ENCODE peak calls at places on chromosomes 13 and 19, in four cellular contexts. E is brain microvascular endothelial cell, M is AG04450, I is right atrium auricular region. Q is an unnamed sample.

GRCh38 chr19:32373614-32374295 is 28.3 kb downstream of the ZNF507 start:
- DNase-seq in I (peak), E (peak), M (peak), Q (peak)

GRCh38 chr13:64640002-64640401 is 2590.1 kb downstream of the PCDH9 start:
- DNase-seq in E (no peak), I (no peak), M (no peak), Q (no peak)

GRCh38 chr19:3374369-3375112 is 8.2 kb downstream of the NFIC start:
- DNase-seq in E (no peak), M (no peak), I (peak), Q (peak)

GRCh38 chr19:35249146-35249847 is 495 bp downstream of the LSR start:
- DNase-seq in E (no peak), I (peak), M (no peak), Q (no peak)

GRCh38 chr13:25906211-25906661 is 145.6 kb downstream of the SHISA2 start:
- DNase-seq in E (no peak), M (no peak), I (no peak), Q (no peak)

GRCh38 chr19:30228113-30228725 is 144.0 kb upstream of the ZNF536 start:
- DNase-seq in M (no peak), I (no peak), E (no peak), Q (no peak)

GRCh38 chr19:17205237-17206140 is 9.7 kb upstream of the USE1 start:
- DNase-seq in E (peak), M (no peak), I (no peak), Q (no peak)

GRCh38 chr13:50907781-50908180 is 1.8 kb upstream of the RNASEH2B start:
- DNase-seq in E (no peak), I (no peak), M (no peak), Q (no peak)

GRCh38 chr13:93227280-93227905 is 786 bp downstream of the GPC6 start:
- DNase-seq in M (no peak), I (no peak), E (peak), Q (no peak)

GRCh38 chr19:13060233-13060963 is 42.3 kb downstream of the LYL1 start:
- DNase-seq in M (no peak), E (no peak), I (no peak), Q (no peak)
- H3K27ac ChIP-seq in M (peak), E (no peak), I (peak), Q (peak)

DNA sequence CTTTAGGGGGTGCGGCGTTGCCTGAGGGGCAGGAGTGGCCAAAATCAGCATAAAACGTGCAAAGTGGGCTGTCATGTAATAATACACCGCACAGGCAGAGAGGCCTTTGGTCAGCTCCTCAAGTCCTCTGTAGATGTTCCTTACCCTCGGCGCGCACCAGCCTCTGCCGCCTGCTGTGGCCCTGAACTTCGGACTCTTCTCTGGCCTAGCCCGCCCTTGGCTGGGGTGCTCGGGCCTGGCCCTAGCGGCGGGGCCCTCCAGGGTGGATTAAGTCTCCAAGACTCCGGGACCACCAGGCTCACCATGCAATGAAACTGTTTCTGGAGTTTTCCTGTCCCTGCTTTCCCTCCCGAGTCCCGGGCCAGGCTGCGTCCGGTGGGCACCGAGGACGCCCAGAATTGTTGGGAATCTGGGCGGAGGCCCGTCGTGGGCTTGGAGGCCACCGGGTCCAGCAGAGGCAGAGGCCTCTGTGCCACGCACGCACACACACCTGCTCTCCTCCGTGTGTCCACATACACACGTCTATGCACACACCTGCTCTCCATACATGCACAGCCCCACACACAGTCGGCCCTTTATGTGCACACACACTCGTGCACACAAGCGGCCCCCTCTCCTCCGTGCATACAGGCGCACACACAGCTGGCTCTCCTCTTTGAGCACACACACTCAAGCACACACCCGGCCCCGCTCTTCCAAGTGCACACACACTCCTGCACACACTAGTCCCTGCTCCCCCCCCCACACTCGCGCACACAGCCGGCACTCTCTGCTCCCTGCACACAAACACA is 1.5 kb upstream of the TFDP1 start:
- DNase-seq in E (no peak), M (no peak), I (peak), Q (peak)
- H3K4me3 ChIP-seq in E (no peak), M (no peak), I (no peak), Q (no peak)

GRCh38 chr19:13090511-13091231 is 12.0 kb downstream of the LYL1 start:
- DNase-seq in E (no peak), I (no peak), M (no peak), Q (no peak)

GRCh38 chr19:13087795-13088537 is 14.7 kb downstream of the LYL1 start:
- DNase-seq in M (no peak), I (no peak), E (no peak), Q (no peak)

GRCh38 chr19:13089139-13089856 is 13.4 kb downstream of the LYL1 start:
- DNase-seq in M (no peak), E (no peak), I (no peak), Q (no peak)

GRCh38 chr19:13091400-13092161 is 11.1 kb downstream of the LYL1 start:
- DNase-seq in M (no peak), I (peak), E (peak), Q (peak)

DNA sequence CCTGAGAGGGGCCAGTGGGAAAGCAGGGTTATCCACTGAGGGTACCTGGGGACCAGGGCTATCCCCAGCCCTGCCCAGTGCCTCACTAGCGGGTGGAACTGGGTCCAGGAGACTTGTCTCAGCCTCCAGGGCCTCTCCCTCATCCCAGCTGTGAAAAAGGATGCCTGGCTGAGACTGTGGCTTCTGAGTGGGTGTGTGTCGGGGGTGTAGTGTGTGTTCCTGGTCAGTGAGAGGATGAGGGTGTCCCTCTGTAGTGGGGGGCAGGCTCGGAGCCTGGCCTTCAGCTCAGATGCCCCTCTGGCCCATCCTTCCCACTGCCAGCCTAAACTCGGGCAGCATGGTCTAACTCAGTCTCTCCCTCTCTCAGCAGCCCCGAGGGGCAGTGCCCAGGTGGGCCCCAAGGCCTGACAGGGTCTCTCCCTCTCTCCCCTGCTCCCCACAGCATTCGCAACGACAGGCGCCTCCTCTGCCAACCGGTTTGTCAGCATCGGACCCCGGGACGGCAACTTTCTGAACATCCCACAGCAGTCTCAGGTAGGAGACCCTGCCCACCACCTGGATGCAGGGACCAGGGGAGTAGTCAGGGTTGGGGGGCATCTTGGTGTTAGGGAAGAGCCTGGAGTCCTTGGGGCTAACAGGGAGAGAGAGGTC is 12.7 kb downstream of the LYL1 start:
- DNase-seq in E (no peak), I (no peak), M (no peak), Q (no peak)
- H3K27ac ChIP-seq in E (no peak), I (peak), M (no peak), Q (peak)

GRCh38 chr19:5961969-5962945 is 15.7 kb downstream of the RANBP3 start:
- DNase-seq in E (peak), I (no peak), M (no peak), Q (no peak)
- H3K4me3 ChIP-seq in E (no peak), I (no peak), M (no peak), Q (peak)

GRCh38 chr13:110225609-110226008 is 81.3 kb downstream of the COL4A1 start:
- DNase-seq in M (no peak), E (no peak), I (no peak), Q (no peak)
- H3K27ac ChIP-seq in M (peak), E (peak), I (peak), Q (peak)

GRCh38 chr13:46202188-46202795 is 9.4 kb upstream of the LRRC63 start:
- DNase-seq in M (no peak), E (no peak), I (no peak), Q (no peak)
- H3K4me3 ChIP-seq in M (no peak), E (no peak), I (no peak), Q (no peak)

Q was measured in coronary artery.